ENCODE peak calls at places on chromosomes 5 and 9, in six cellular contexts. One of them, this sample, is unnamed.

GRCh38 chr9:70406446-70406862 is 8.0 kb downstream of the KLF9 start:
- DNase-seq in HFFc6: no peak
- DNase-seq in fibroblast of the conjunctiva: no peak
- DNase-seq in naive B cell: peak
- DNase-seq in activated T-helper 1 cell treated with anti-CD3 and anti-CD28 coated beads, Interleukin-2, amount 50 U/mL, for 16 hours: no peak
- DNase-seq in HT1080: no peak
- DNase-seq in this sample: peak

GRCh38 chr5:108561416-108562204 is 179.7 kb upstream of the FBXL17 start:
- DNase-seq in HFFc6: no peak
- DNase-seq in fibroblast of the conjunctiva: no peak
- DNase-seq in naive B cell: no peak
- DNase-seq in activated T-helper 1 cell treated with anti-CD3 and anti-CD28 coated beads, Interleukin-2, amount 50 U/mL, for 16 hours: no peak
- DNase-seq in HT1080: no peak
- DNase-seq in this sample: no peak

GRCh38 chr9:93329632-93330286 is 121.7 kb upstream of the FAM120A start:
- DNase-seq in HFFc6: no peak
- DNase-seq in fibroblast of the conjunctiva: no peak
- DNase-seq in naive B cell: no peak
- DNase-seq in activated T-helper 1 cell treated with anti-CD3 and anti-CD28 coated beads, Interleukin-2, amount 50 U/mL, for 16 hours: no peak
- DNase-seq in HT1080: no peak
- DNase-seq in this sample: no peak

GRCh38 chr9:108634164-108634563 is 221.6 kb downstream of the ACTL7B start:
- DNase-seq in HFFc6: no peak
- DNase-seq in fibroblast of the conjunctiva: peak
- DNase-seq in naive B cell: no peak
- DNase-seq in activated T-helper 1 cell treated with anti-CD3 and anti-CD28 coated beads, Interleukin-2, amount 50 U/mL, for 16 hours: no peak
- DNase-seq in HT1080: peak
- DNase-seq in this sample: peak

GRCh38 chr5:131541766-131542165 is 93.3 kb downstream of the RAPGEF6 start:
- DNase-seq in HFFc6: no peak
- DNase-seq in fibroblast of the conjunctiva: no peak
- DNase-seq in naive B cell: no peak
- DNase-seq in activated T-helper 1 cell treated with anti-CD3 and anti-CD28 coated beads, Interleukin-2, amount 50 U/mL, for 16 hours: no peak
- DNase-seq in HT1080: peak
- DNase-seq in this sample: no peak

GRCh38 chr9:73529666-73530065 is 378.0 kb downstream of the ANXA1 start:
- DNase-seq in HFFc6: no peak
- DNase-seq in fibroblast of the conjunctiva: no peak
- DNase-seq in naive B cell: no peak
- DNase-seq in activated T-helper 1 cell treated with anti-CD3 and anti-CD28 coated beads, Interleukin-2, amount 50 U/mL, for 16 hours: no peak
- DNase-seq in HT1080: no peak
- DNase-seq in this sample: no peak

GRCh38 chr5:150034677-150035076 is 34.1 kb downstream of the HMGXB3 start:
- DNase-seq in HFFc6: peak
- DNase-seq in fibroblast of the conjunctiva: peak
- DNase-seq in naive B cell: no peak
- DNase-seq in activated T-helper 1 cell treated with anti-CD3 and anti-CD28 coated beads, Interleukin-2, amount 50 U/mL, for 16 hours: no peak
- DNase-seq in HT1080: peak
- DNase-seq in this sample: peak

GRCh38 chr5:20972419-20972925 is 984.5 kb upstream of the CDH18 start:
- DNase-seq in HFFc6: no peak
- DNase-seq in fibroblast of the conjunctiva: peak
- DNase-seq in naive B cell: no peak
- DNase-seq in activated T-helper 1 cell treated with anti-CD3 and anti-CD28 coated beads, Interleukin-2, amount 50 U/mL, for 16 hours: no peak
- DNase-seq in HT1080: peak
- DNase-seq in this sample: peak

GRCh38 chr5:92637247-92637646 is 943.8 kb downstream of the NR2F1-AS1 start:
- DNase-seq in HFFc6: no peak
- DNase-seq in fibroblast of the conjunctiva: no peak
- DNase-seq in naive B cell: no peak
- DNase-seq in activated T-helper 1 cell treated with anti-CD3 and anti-CD28 coated beads, Interleukin-2, amount 50 U/mL, for 16 hours: no peak
- DNase-seq in HT1080: no peak
- DNase-seq in this sample: no peak

GRCh38 chr9:8863064-8863463 is 1063.5 kb upstream of the DMAC1 start:
- DNase-seq in HFFc6: no peak
- DNase-seq in fibroblast of the conjunctiva: no peak
- DNase-seq in naive B cell: no peak
- DNase-seq in activated T-helper 1 cell treated with anti-CD3 and anti-CD28 coated beads, Interleukin-2, amount 50 U/mL, for 16 hours: no peak
- DNase-seq in HT1080: no peak
- DNase-seq in this sample: no peak

GRCh38 chr9:77712533-77713130 is 64.5 kb upstream of the GNA14 start:
- DNase-seq in HFFc6: peak
- DNase-seq in fibroblast of the conjunctiva: no peak
- DNase-seq in naive B cell: no peak
- DNase-seq in activated T-helper 1 cell treated with anti-CD3 and anti-CD28 coated beads, Interleukin-2, amount 50 U/mL, for 16 hours: no peak
- DNase-seq in HT1080: peak
- DNase-seq in this sample: peak

GRCh38 chr9:4207881-4208615 is 91.8 kb downstream of the GLIS3 start:
- DNase-seq in HFFc6: no peak
- DNase-seq in fibroblast of the conjunctiva: peak
- DNase-seq in naive B cell: no peak
- DNase-seq in activated T-helper 1 cell treated with anti-CD3 and anti-CD28 coated beads, Interleukin-2, amount 50 U/mL, for 16 hours: no peak
- DNase-seq in HT1080: no peak
- DNase-seq in this sample: peak

GRCh38 chr5:126182901-126183695 is 240.1 kb upstream of the GRAMD2B start:
- DNase-seq in HFFc6: no peak
- DNase-seq in fibroblast of the conjunctiva: no peak
- DNase-seq in naive B cell: no peak
- DNase-seq in activated T-helper 1 cell treated with anti-CD3 and anti-CD28 coated beads, Interleukin-2, amount 50 U/mL, for 16 hours: no peak
- DNase-seq in HT1080: no peak
- DNase-seq in this sample: no peak

GRCh38 chr5:113273949-113274348 is 160.8 kb downstream of the TSSK1B start:
- DNase-seq in HFFc6: no peak
- DNase-seq in fibroblast of the conjunctiva: no peak
- DNase-seq in naive B cell: no peak
- DNase-seq in activated T-helper 1 cell treated with anti-CD3 and anti-CD28 coated beads, Interleukin-2, amount 50 U/mL, for 16 hours: no peak
- DNase-seq in HT1080: no peak
- DNase-seq in this sample: no peak

GRCh38 chr5:79754865-79755555 is 65.4 kb downstream of the CMYA5 start:
- DNase-seq in HFFc6: no peak
- DNase-seq in fibroblast of the conjunctiva: no peak
- DNase-seq in naive B cell: no peak
- DNase-seq in activated T-helper 1 cell treated with anti-CD3 and anti-CD28 coated beads, Interleukin-2, amount 50 U/mL, for 16 hours: no peak
- DNase-seq in HT1080: no peak
- DNase-seq in this sample: no peak

GRCh38 chr5:140298183-140298601 is 4.7 kb downstream of the PFDN1 start:
- DNase-seq in HFFc6: peak
- DNase-seq in fibroblast of the conjunctiva: no peak
- DNase-seq in naive B cell: no peak
- DNase-seq in activated T-helper 1 cell treated with anti-CD3 and anti-CD28 coated beads, Interleukin-2, amount 50 U/mL, for 16 hours: no peak
- DNase-seq in HT1080: peak
- DNase-seq in this sample: peak

GRCh38 chr9:72984150-72984947 is 31.5 kb upstream of the ALDH1A1 start:
- DNase-seq in HFFc6: no peak
- DNase-seq in fibroblast of the conjunctiva: no peak
- DNase-seq in naive B cell: no peak
- DNase-seq in activated T-helper 1 cell treated with anti-CD3 and anti-CD28 coated beads, Interleukin-2, amount 50 U/mL, for 16 hours: no peak
- DNase-seq in HT1080: no peak
- DNase-seq in this sample: no peak

GRCh38 chr9:22954964-22955363 is 508.3 kb downstream of the DMRTA1 start:
- DNase-seq in HFFc6: no peak
- DNase-seq in fibroblast of the conjunctiva: no peak
- DNase-seq in naive B cell: no peak
- DNase-seq in activated T-helper 1 cell treated with anti-CD3 and anti-CD28 coated beads, Interleukin-2, amount 50 U/mL, for 16 hours: no peak
- DNase-seq in HT1080: no peak
- DNase-seq in this sample: no peak

GRCh38 chr5:6780802-6781391 is 67.7 kb downstream of the TENT4A start:
- DNase-seq in HFFc6: no peak
- DNase-seq in fibroblast of the conjunctiva: no peak
- DNase-seq in naive B cell: no peak
- DNase-seq in activated T-helper 1 cell treated with anti-CD3 and anti-CD28 coated beads, Interleukin-2, amount 50 U/mL, for 16 hours: no peak
- DNase-seq in HT1080: peak
- DNase-seq in this sample: peak

GRCh38 chr5:135977375-135977928 is 22.7 kb upstream of the LECT2 start:
- DNase-seq in HFFc6: no peak
- DNase-seq in fibroblast of the conjunctiva: no peak
- DNase-seq in naive B cell: no peak
- DNase-seq in activated T-helper 1 cell treated with anti-CD3 and anti-CD28 coated beads, Interleukin-2, amount 50 U/mL, for 16 hours: no peak
- DNase-seq in HT1080: no peak
- DNase-seq in this sample: peak

GRCh38 chr9:34491596-34491995 is 31.2 kb downstream of the ENHO start:
- DNase-seq in HFFc6: no peak
- DNase-seq in fibroblast of the conjunctiva: no peak
- DNase-seq in naive B cell: no peak
- DNase-seq in activated T-helper 1 cell treated with anti-CD3 and anti-CD28 coated beads, Interleukin-2, amount 50 U/mL, for 16 hours: no peak
- DNase-seq in HT1080: no peak
- DNase-seq in this sample: no peak

GRCh38 chr5:153752890-153753289 is 262.4 kb downstream of the GRIA1 start:
- DNase-seq in HFFc6: no peak
- DNase-seq in fibroblast of the conjunctiva: no peak
- DNase-seq in naive B cell: no peak
- DNase-seq in activated T-helper 1 cell treated with anti-CD3 and anti-CD28 coated beads, Interleukin-2, amount 50 U/mL, for 16 hours: no peak
- DNase-seq in HT1080: peak
- DNase-seq in this sample: no peak

GRCh38 chr5:147956064-147956841 is 49.9 kb upstream of the C5orf46 start:
- DNase-seq in HFFc6: no peak
- DNase-seq in fibroblast of the conjunctiva: no peak
- DNase-seq in naive B cell: no peak
- DNase-seq in activated T-helper 1 cell treated with anti-CD3 and anti-CD28 coated beads, Interleukin-2, amount 50 U/mL, for 16 hours: no peak
- DNase-seq in HT1080: no peak
- DNase-seq in this sample: no peak

GRCh38 chr9:7273575-7273974 is 515.8 kb downstream of the KDM4C start:
- DNase-seq in HFFc6: peak
- DNase-seq in fibroblast of the conjunctiva: peak
- DNase-seq in naive B cell: no peak
- DNase-seq in activated T-helper 1 cell treated with anti-CD3 and anti-CD28 coated beads, Interleukin-2, amount 50 U/mL, for 16 hours: no peak
- DNase-seq in HT1080: peak
- DNase-seq in this sample: peak

GRCh38 chr9:125142560-125143376 is 560 bp downstream of the SCAI start:
- DNase-seq in HFFc6: no peak
- DNase-seq in fibroblast of the conjunctiva: no peak
- DNase-seq in naive B cell: peak
- DNase-seq in activated T-helper 1 cell treated with anti-CD3 and anti-CD28 coated beads, Interleukin-2, amount 50 U/mL, for 16 hours: no peak
- DNase-seq in HT1080: no peak
- DNase-seq in this sample: no peak

GRCh38 chr5:134555889-134556311 is 30.4 kb downstream of the JADE2 start:
- DNase-seq in HFFc6: peak
- DNase-seq in fibroblast of the conjunctiva: peak
- DNase-seq in naive B cell: peak
- DNase-seq in activated T-helper 1 cell treated with anti-CD3 and anti-CD28 coated beads, Interleukin-2, amount 50 U/mL, for 16 hours: peak
- DNase-seq in HT1080: peak
- DNase-seq in this sample: peak

GRCh38 chr9:136057236-136058151 is 37.6 kb downstream of the NACC2 start:
- DNase-seq in HFFc6: no peak
- DNase-seq in fibroblast of the conjunctiva: no peak
- DNase-seq in naive B cell: no peak
- DNase-seq in activated T-helper 1 cell treated with anti-CD3 and anti-CD28 coated beads, Interleukin-2, amount 50 U/mL, for 16 hours: no peak
- DNase-seq in HT1080: no peak
- DNase-seq in this sample: no peak

GRCh38 chr9:95516736-95517558 is at the start of gene PTCH1:
- DNase-seq in HFFc6: no peak
- DNase-seq in fibroblast of the conjunctiva: no peak
- DNase-seq in naive B cell: no peak
- DNase-seq in activated T-helper 1 cell treated with anti-CD3 and anti-CD28 coated beads, Interleukin-2, amount 50 U/mL, for 16 hours: no peak
- DNase-seq in HT1080: no peak
- DNase-seq in this sample: peak

GRCh38 chr5:154849791-154850201 is 607 bp downstream of the FAXDC2 start:
- DNase-seq in HFFc6: peak
- DNase-seq in fibroblast of the conjunctiva: no peak
- DNase-seq in naive B cell: no peak
- DNase-seq in activated T-helper 1 cell treated with anti-CD3 and anti-CD28 coated beads, Interleukin-2, amount 50 U/mL, for 16 hours: no peak
- DNase-seq in HT1080: no peak
- DNase-seq in this sample: no peak

GRCh38 chr5:142239394-142240159 is 85.2 kb downstream of the SPRY4 start:
- DNase-seq in HFFc6: no peak
- DNase-seq in fibroblast of the conjunctiva: no peak
- DNase-seq in naive B cell: no peak
- DNase-seq in activated T-helper 1 cell treated with anti-CD3 and anti-CD28 coated beads, Interleukin-2, amount 50 U/mL, for 16 hours: no peak
- DNase-seq in HT1080: no peak
- DNase-seq in this sample: no peak

GRCh38 chr5:33479321-33479720 is 38.6 kb downstream of the TARS1 start:
- DNase-seq in HFFc6: no peak
- DNase-seq in fibroblast of the conjunctiva: no peak
- DNase-seq in naive B cell: no peak
- DNase-seq in activated T-helper 1 cell treated with anti-CD3 and anti-CD28 coated beads, Interleukin-2, amount 50 U/mL, for 16 hours: no peak
- DNase-seq in HT1080: no peak
- DNase-seq in this sample: no peak

GRCh38 chr9:5633243-5633642 is 4.3 kb downstream of the RIC1 start:
- DNase-seq in HFFc6: no peak
- DNase-seq in fibroblast of the conjunctiva: no peak
- DNase-seq in naive B cell: no peak
- DNase-seq in activated T-helper 1 cell treated with anti-CD3 and anti-CD28 coated beads, Interleukin-2, amount 50 U/mL, for 16 hours: no peak
- DNase-seq in HT1080: peak
- DNase-seq in this sample: peak

GRCh38 chr5:162721125-162721524 is 653.6 kb downstream of the GABRG2 start:
- DNase-seq in HFFc6: no peak
- DNase-seq in fibroblast of the conjunctiva: no peak
- DNase-seq in naive B cell: no peak
- DNase-seq in activated T-helper 1 cell treated with anti-CD3 and anti-CD28 coated beads, Interleukin-2, amount 50 U/mL, for 16 hours: no peak
- DNase-seq in HT1080: no peak
- DNase-seq in this sample: no peak

GRCh38 chr9:79193506-79194223 is 378.1 kb upstream of the TLE4 start:
- DNase-seq in HFFc6: no peak
- DNase-seq in fibroblast of the conjunctiva: no peak
- DNase-seq in naive B cell: no peak
- DNase-seq in activated T-helper 1 cell treated with anti-CD3 and anti-CD28 coated beads, Interleukin-2, amount 50 U/mL, for 16 hours: no peak
- DNase-seq in HT1080: no peak
- DNase-seq in this sample: peak

GRCh38 chr9:133166392-133166791 is 2.7 kb upstream of the GBGT1 start:
- DNase-seq in HFFc6: no peak
- DNase-seq in fibroblast of the conjunctiva: no peak
- DNase-seq in naive B cell: no peak
- DNase-seq in activated T-helper 1 cell treated with anti-CD3 and anti-CD28 coated beads, Interleukin-2, amount 50 U/mL, for 16 hours: no peak
- DNase-seq in HT1080: no peak
- DNase-seq in this sample: no peak

GRCh38 chr9:11966804-11967203 is 726.4 kb upstream of the TYRP1 start:
- DNase-seq in HFFc6: no peak
- DNase-seq in fibroblast of the conjunctiva: no peak
- DNase-seq in naive B cell: no peak
- DNase-seq in activated T-helper 1 cell treated with anti-CD3 and anti-CD28 coated beads, Interleukin-2, amount 50 U/mL, for 16 hours: no peak
- DNase-seq in HT1080: no peak
- DNase-seq in this sample: no peak

GRCh38 chr9:10059044-10059443 is 553.8 kb downstream of the PTPRD start:
- DNase-seq in HFFc6: peak
- DNase-seq in fibroblast of the conjunctiva: peak
- DNase-seq in naive B cell: no peak
- DNase-seq in activated T-helper 1 cell treated with anti-CD3 and anti-CD28 coated beads, Interleukin-2, amount 50 U/mL, for 16 hours: no peak
- DNase-seq in HT1080: peak
- DNase-seq in this sample: no peak

GRCh38 chr5:38500861-38501260 is 55.6 kb downstream of the LIFR start:
- DNase-seq in HFFc6: peak
- DNase-seq in fibroblast of the conjunctiva: peak
- DNase-seq in naive B cell: no peak
- DNase-seq in activated T-helper 1 cell treated with anti-CD3 and anti-CD28 coated beads, Interleukin-2, amount 50 U/mL, for 16 hours: no peak
- DNase-seq in HT1080: peak
- DNase-seq in this sample: peak

GRCh38 chr9:98791147-98792095 is 4.9 kb downstream of the ANKS6 start:
- DNase-seq in HFFc6: peak
- DNase-seq in fibroblast of the conjunctiva: peak
- DNase-seq in naive B cell: peak
- DNase-seq in activated T-helper 1 cell treated with anti-CD3 and anti-CD28 coated beads, Interleukin-2, amount 50 U/mL, for 16 hours: no peak
- DNase-seq in HT1080: peak
- DNase-seq in this sample: peak